ENCODE peak calls at places on chromosomes 11 and 22, in eight cellular contexts. G, V, X, O, L, C, P and J are unnamed samples.

GRCh38 chr22:36692280-36692679 is 11.3 kb downstream of the CACNG2 start:
- DNase-seq in C (no peak), O (no peak), G (no peak), V (no peak), P (no peak), X (no peak), L (no peak), J (no peak)

GRCh38 chr11:47270331-47271271 is 668 bp downstream of the MADD start:
- DNase-seq in X (no peak), G (peak), P (peak), L (peak), V (no peak), O (peak), C (no peak), J (no peak)

GRCh38 chr11:8310743-8311298 is 47.1 kb upstream of the LMO1 start:
- DNase-seq in G (no peak), P (no peak), C (no peak), O (no peak), V (no peak), L (no peak), X (peak), J (no peak)

GRCh38 chr22:45995405-45996101 is 18.6 kb upstream of the WNT7B start:
- DNase-seq in X (peak), G (no peak), C (no peak), V (no peak), O (no peak), P (no peak), L (peak), J (no peak)

GRCh38 chr22:37169947-37170688 is 17.9 kb downstream of the C1QTNF6 start:
- DNase-seq in L (peak), X (peak), G (no peak), P (no peak), O (no peak), C (no peak), V (no peak), J (no peak)

GRCh38 chr11:81255905-81256304 is 1477.8 kb downstream of the FAM181B start:
- DNase-seq in C (no peak), V (no peak), L (no peak), O (no peak), X (no peak), P (no peak), G (no peak), J (no peak)

GRCh38 chr11:64846998-64847666 is 2.7 kb upstream of the CDC42BPG start:
- DNase-seq in C (peak), X (peak), G (peak), V (peak), O (peak), P (peak), L (peak), J (peak)

GRCh38 chr11:117011541-117011908 is 86.7 kb downstream of the SIK3 start:
- DNase-seq in C (no peak), O (peak), V (no peak), G (no peak), L (no peak), P (no peak), X (no peak), J (no peak)

GRCh38 chr11:3231550-3231850 is 717 bp downstream of the MRGPRE start:
- DNase-seq in G (no peak), C (no peak), V (no peak), P (no peak), L (no peak), O (no peak), X (no peak), J (no peak)

GRCh38 chr11:124483422-124483821 is 37.9 kb upstream of the OR8B8 start:
- DNase-seq in V (no peak), G (no peak), X (no peak), C (no peak), O (no peak), P (no peak), L (no peak), J (no peak)

GRCh38 chr11:66641834-66642233 is 3.3 kb downstream of the RBM4 start:
- DNase-seq in V (no peak), G (no peak), O (no peak), C (no peak), L (no peak), X (no peak), P (no peak), J (no peak)
- H3K27ac ChIP-seq in V (no peak), G (no peak), O (no peak), C (no peak), L (no peak), X (no peak), P (no peak), J (no peak)

GRCh38 chr11:78630561-78631303 is 56.1 kb upstream of the NARS2 start:
- DNase-seq in V (no peak), G (no peak), O (no peak), P (no peak), X (no peak), L (no peak), C (no peak), J (no peak)

GRCh38 chr11:78638704-78639380 is 64.2 kb upstream of the NARS2 start:
- DNase-seq in P (peak), C (no peak), O (no peak), V (no peak), X (no peak), L (no peak), G (no peak), J (no peak)

GRCh38 chr11:78635814-78636506 is 61.3 kb upstream of the NARS2 start:
- DNase-seq in C (no peak), O (no peak), L (no peak), G (no peak), V (no peak), P (no peak), X (no peak), J (no peak)

GRCh38 chr11:78630155-78630554 is 55.5 kb upstream of the NARS2 start:
- DNase-seq in P (no peak), O (no peak), L (no peak), G (no peak), V (no peak), C (no peak), X (no peak), J (no peak)

GRCh38 chr11:78633516-78634310 is 59.0 kb upstream of the NARS2 start:
- DNase-seq in L (no peak), V (no peak), C (no peak), G (no peak), X (no peak), P (no peak), O (no peak), J (no peak)
- TF ChIP-seq CTCF in L (no peak), V (no peak), C (no peak), G (no peak), X (no peak), P (no peak), O (no peak), J (no peak)

GRCh38 chr11:26931248-26931631 is 62.7 kb upstream of the FIBIN start:
- DNase-seq in O (no peak), V (no peak), L (peak), C (no peak), G (no peak), P (no peak), X (no peak), J (no peak)
- H3K27ac ChIP-seq in O (no peak), V (peak), L (no peak), C (no peak), G (no peak), P (no peak), X (no peak), J (peak)

DNA sequence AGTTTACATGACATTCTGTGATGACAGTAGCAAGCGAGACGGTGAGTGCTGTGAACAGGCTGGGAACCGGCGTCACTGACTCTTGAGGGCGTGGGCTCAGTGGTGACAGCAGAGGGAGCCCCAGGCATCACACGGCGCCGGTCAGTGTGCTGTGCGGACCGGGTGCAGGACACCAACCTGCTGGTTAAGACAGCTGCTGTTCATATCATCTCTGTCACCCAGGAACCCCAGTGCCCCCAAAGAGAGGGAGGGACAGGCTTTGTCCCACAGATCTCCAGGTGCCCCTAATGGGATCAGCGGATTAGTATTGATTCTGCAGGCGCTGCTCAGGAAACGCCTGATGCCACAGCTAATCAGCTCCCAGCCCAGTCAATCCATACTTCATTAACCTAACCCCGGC is 18.4 kb downstream of the B3GAT1 start:
- DNase-seq in X (no peak), G (peak), O (no peak), V (peak), P (no peak), C (no peak), L (no peak), J (no peak)
- TF ChIP-seq CTCF in X (peak), G (peak), O (peak), V (peak), P (peak), C (no peak), L (no peak), J (no peak)

GRCh38 chr11:122046438-122046837 is 69.6 kb downstream of the BLID start:
- DNase-seq in G (no peak), L (no peak), C (no peak), O (no peak), P (no peak), X (no peak), V (no peak), J (no peak)

GRCh38 chr11:122048401-122048800 is 67.6 kb downstream of the BLID start:
- DNase-seq in L (no peak), V (no peak), G (no peak), X (no peak), P (no peak), C (no peak), O (peak), J (no peak)

GRCh38 chr11:122045181-122045586 is 70.8 kb downstream of the BLID start:
- DNase-seq in G (no peak), X (no peak), L (no peak), O (peak), V (no peak), P (no peak), C (no peak), J (peak)

GRCh38 chr11:122044086-122044485 is 71.9 kb downstream of the BLID start:
- DNase-seq in O (no peak), P (no peak), X (no peak), G (no peak), L (no peak), V (no peak), C (no peak), J (no peak)

DNA sequence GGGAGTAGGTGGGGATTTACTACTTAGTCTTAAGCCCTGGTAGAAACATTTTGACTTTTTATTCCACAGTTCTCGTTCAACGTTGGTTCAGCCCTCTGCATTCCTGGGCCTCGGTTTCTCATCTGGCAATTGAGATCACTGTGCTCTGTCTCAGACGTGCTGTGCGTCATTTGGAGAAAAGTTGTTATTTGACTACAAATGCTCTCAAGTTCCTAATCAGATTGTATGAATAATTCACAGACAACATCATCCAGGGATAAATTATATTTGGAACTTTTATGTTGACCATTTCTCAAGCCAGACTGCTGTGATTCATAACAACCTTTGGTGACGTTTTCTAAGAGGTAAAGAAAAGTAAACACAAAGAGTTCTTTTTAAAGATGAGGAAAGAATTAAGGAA is 69.2 kb downstream of the BLID start:
- DNase-seq in L (no peak), V (no peak), C (no peak), P (no peak), X (no peak), O (peak), G (no peak), J (peak)
- H3K27ac ChIP-seq in L (no peak), V (no peak), C (peak), P (no peak), X (no peak), O (no peak), G (no peak), J (peak)

GRCh38 chr11:17528181-17528691 is 16.0 kb downstream of the USH1C start:
- DNase-seq in O (peak), V (peak), X (peak), G (peak), C (no peak), L (peak), P (peak), J (no peak)
- TF ChIP-seq CTCF in O (peak), V (peak), X (peak), G (peak), C (peak), L (peak), P (peak), J (peak)

DNA sequence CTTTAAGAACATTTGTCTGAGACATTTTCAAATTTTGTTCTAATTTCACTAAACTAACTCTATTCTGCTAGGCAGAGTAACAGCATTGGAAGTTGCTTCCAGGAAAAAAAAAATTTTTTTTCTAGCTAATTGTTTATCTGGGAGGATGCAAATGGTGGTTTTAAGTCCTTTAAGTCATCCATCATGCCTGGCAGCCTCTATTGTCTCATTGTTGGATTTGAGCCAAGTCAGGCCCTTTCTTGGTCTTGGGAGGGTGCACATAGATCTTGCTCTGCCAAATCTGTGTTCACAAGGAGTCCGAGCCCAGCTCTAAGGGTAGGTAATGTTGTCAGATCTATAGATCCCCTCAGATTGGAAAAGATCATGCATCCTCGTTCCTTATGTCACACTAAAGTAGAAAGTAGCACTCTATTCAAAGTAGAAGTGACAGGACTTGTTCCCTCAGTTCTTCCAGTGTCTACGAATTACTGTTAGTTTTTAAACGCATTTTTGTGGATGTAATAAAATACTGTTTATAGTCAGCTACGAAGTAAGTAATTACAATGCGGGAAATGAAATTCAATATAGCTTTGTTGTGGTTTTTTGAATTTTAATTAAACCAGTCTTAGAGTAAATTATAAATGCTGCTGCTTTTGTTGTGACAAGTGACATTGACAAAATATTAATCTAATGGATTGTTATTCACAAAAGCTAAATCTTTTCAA is 166.0 kb upstream of the RASSF10 start:
- DNase-seq in L (no peak), C (no peak), G (peak), P (no peak), X (no peak), V (no peak), O (peak), J (no peak)
- H3K27ac ChIP-seq in L (no peak), C (peak), G (peak), P (no peak), X (peak), V (peak), O (peak), J (no peak)